ENCODE peak calls at places on chromosomes 12 and 14, in eight cellular contexts. H is OCI-LY7, Q is lower lobe of right lung, Y is stomach, A is ascending aorta, B is GM12865, L is BE2C, F is WERI-Rb-1. R is an unnamed sample.

GRCh38 chr14:32713856-32714255 is 224.8 kb upstream of the NPAS3 start:
- DNase-seq in H (no peak), Q (no peak), Y (no peak), A (no peak), B (no peak), L (no peak), F (no peak), R (no peak)

GRCh38 chr14:68965261-68965761 is 13.8 kb downstream of the ACTN1 start:
- DNase-seq in H (no peak), Q (no peak), Y (no peak), A (no peak), B (no peak), L (no peak), F (no peak), R (no peak)

GRCh38 chr14:102373110-102373509 is 10.4 kb downstream of the TECPR2 start:
- DNase-seq in H (no peak), Q (no peak), Y (no peak), A (no peak), B (peak; percentile 50), L (no peak), F (no peak), R (no peak)

GRCh38 chr12:64218597-64218996 is 3.5 kb downstream of the KICS2 start:
- DNase-seq in H (no peak), Q (no peak), Y (no peak), A (no peak), B (no peak), L (no peak), F (no peak), R (no peak)

GRCh38 chr12:124283326-124283725 is 11.6 kb upstream of the RFLNA start:
- DNase-seq in H (no peak), Q (no peak), Y (no peak), A (no peak), B (no peak), L (no peak), F (no peak), R (no peak)

GRCh38 chr12:25959069-25959961 is 833 bp downstream of the RASSF8 start:
- DNase-seq in H (no peak), Q (peak; percentile 64), Y (peak; percentile 27), A (no peak), B (peak; percentile 9), L (peak; percentile 36), F (peak; percentile 53), R (peak; percentile 92)

GRCh38 chr14:100898935-100899840 is 4.3 kb downstream of the RTL1 start:
- DNase-seq in H (no peak), Q (peak; percentile 21), Y (no peak), A (no peak), B (no peak), L (peak; percentile 69), F (no peak), R (peak; percentile 34)

GRCh38 chr12:104886418-104887401 is 71.4 kb downstream of the SLC41A2 start:
- DNase-seq in H (no peak), Q (no peak), Y (no peak), A (no peak), B (no peak), L (no peak), F (no peak), R (peak; percentile 84)

GRCh38 chr12:131115766-131116165 is 162.1 kb downstream of the ADGRD1 start:
- DNase-seq in H (no peak), Q (no peak), Y (no peak), A (no peak), B (no peak), L (no peak), F (no peak), R (no peak)

GRCh38 chr14:21098892-21099595 is 589 bp upstream of the ZNF219 start:
- DNase-seq in H (no peak), Q (no peak), Y (no peak), A (no peak), B (no peak), L (no peak), F (no peak), R (no peak)

GRCh38 chr12:66049538-66050282 is 80.8 kb downstream of the LLPH start:
- DNase-seq in H (no peak), Q (no peak), Y (no peak), A (no peak), B (no peak), L (no peak), F (no peak), R (no peak)

GRCh38 chr14:94864421-94865195 is 94.7 kb upstream of the GSC start:
- DNase-seq in H (no peak), Q (no peak), Y (no peak), A (no peak), B (no peak), L (no peak), F (peak; percentile 15), R (no peak)

GRCh38 chr12:79298511-79298910 is 392.3 kb downstream of the PAWR start:
- DNase-seq in H (no peak), Q (no peak), Y (no peak), A (no peak), B (no peak), L (no peak), F (no peak), R (peak; percentile 38)

GRCh38 chr14:71139058-71139946 is 232.0 kb downstream of the PCNX1 start:
- DNase-seq in H (peak; percentile 77), Q (peak; percentile 65), Y (peak; percentile 54), A (no peak), B (peak; percentile 71), L (peak; percentile 60), F (peak; percentile 53), R (peak; percentile 66)

GRCh38 chr12:59005195-59005961 is 85.1 kb upstream of the LRIG3 start:
- DNase-seq in H (no peak), Q (no peak), Y (no peak), A (no peak), B (no peak), L (no peak), F (no peak), R (peak; percentile 41)

GRCh38 chr14:45664668-45665356 is 411.8 kb upstream of the MIS18BP1 start:
- DNase-seq in H (peak; percentile 3), Q (no peak), Y (no peak), A (no peak), B (no peak), L (peak; percentile 19), F (peak; percentile 7), R (no peak)
- TF ChIP-seq CTCF in H (peak; percentile 61), Q (no peak), Y (no peak), A (no peak), B (no peak), L (peak; percentile 38), F (peak; percentile 20), R (peak; percentile 5)

GRCh38 chr12:109462868-109463692 is 14.0 kb downstream of the KCTD10 start:
- DNase-seq in H (no peak), Q (peak; percentile 78), Y (peak; percentile 64), A (peak; percentile 60), B (no peak), L (peak; percentile 25), F (no peak), R (peak; percentile 98)

GRCh38 chr12:109461049-109461845 is 15.9 kb downstream of the KCTD10 start:
- DNase-seq in H (peak; percentile 50), Q (peak; percentile 71), Y (no peak), A (no peak), B (peak; percentile 21), L (no peak), F (no peak), R (peak; percentile 64)

GRCh38 chr12:109464642-109465351 is 12.3 kb downstream of the KCTD10 start:
- DNase-seq in H (no peak), Q (no peak), Y (no peak), A (no peak), B (no peak), L (no peak), F (no peak), R (no peak)

GRCh38 chr12:109461846-109462766 is 15.0 kb downstream of the KCTD10 start:
- DNase-seq in H (no peak), Q (peak; percentile 89), Y (peak; percentile 52), A (no peak), B (no peak), L (peak; percentile 64), F (no peak), R (peak; percentile 98)

GRCh38 chr12:109463776-109464175 is 13.3 kb downstream of the KCTD10 start:
- DNase-seq in H (no peak), Q (no peak), Y (no peak), A (no peak), B (no peak), L (no peak), F (no peak), R (no peak)
- H3K4me3 ChIP-seq in H (no peak overlapping the region), Q (peak overlapping the region; percentile 22), Y (no peak overlapping the region), A (peak overlapping the region; percentile 50), B (no peak overlapping the region), L (no peak overlapping the region), F (no peak overlapping the region), R (no peak overlapping the region)

GRCh38 chr12:11787437-11787836 is 138.0 kb downstream of the ETV6 start:
- DNase-seq in H (no peak), Q (no peak), Y (no peak), A (no peak), B (no peak), L (no peak), F (no peak), R (no peak)

GRCh38 chr12:11785722-11786121 is 136.2 kb downstream of the ETV6 start:
- DNase-seq in H (no peak), Q (no peak), Y (no peak), A (no peak), B (no peak), L (no peak), F (no peak), R (peak; percentile 28)

GRCh38 chr12:11787921-11788849 is 138.7 kb downstream of the ETV6 start:
- DNase-seq in H (peak; percentile 66), Q (no peak), Y (no peak), A (no peak), B (no peak), L (no peak), F (peak; percentile 10), R (no peak)

GRCh38 chr12:11782914-11783420 is 133.5 kb downstream of the ETV6 start:
- DNase-seq in H (no peak), Q (no peak), Y (no peak), A (no peak), B (no peak), L (no peak), F (no peak), R (no peak)

GRCh38 chr12:11786638-11787365 is 137.3 kb downstream of the ETV6 start:
- DNase-seq in H (no peak), Q (no peak), Y (no peak), A (no peak), B (no peak), L (no peak), F (no peak), R (no peak)
- TF ChIP-seq CTCF in H (no peak), Q (no peak), Y (no peak), A (no peak), B (no peak), L (no peak), F (no peak), R (no peak)

DNA sequence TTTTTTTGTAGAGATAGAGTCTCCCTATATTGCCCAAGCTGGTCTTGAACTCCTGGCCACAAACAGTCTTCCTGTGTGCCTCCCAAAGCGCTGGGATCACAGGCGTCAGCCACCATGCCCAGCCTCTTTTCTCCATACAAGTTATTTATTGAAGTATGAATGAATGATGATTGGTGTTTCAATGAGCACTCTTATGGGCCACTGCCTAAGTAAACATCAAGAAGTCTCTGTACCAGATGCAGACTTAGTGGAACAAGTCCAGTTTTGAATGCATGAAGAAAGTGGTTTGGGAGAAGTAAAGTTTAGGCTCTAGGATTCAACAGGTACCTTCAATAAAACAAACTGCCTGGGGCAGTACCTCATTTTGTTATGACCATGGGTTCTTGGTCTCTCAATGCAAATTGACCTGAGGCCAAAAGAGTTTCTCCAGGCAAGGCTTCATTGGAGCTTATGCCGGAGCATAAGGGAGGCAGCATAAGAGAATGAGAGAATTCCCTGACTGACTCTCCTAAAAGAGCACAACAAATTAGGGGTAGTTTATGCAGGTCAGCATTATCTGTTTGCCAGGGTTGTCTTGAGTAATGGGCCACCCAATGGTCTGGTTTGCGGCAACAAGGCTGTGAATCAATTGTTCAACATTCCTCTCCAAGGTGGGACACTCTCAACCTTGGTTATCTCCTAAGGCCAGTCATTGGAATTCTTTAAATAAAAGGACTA is 1.1 kb upstream of the GMFB start:
- DNase-seq in H (no peak), Q (no peak), Y (no peak), A (no peak), B (no peak), L (no peak), F (no peak), R (no peak)
- H3K4me3 ChIP-seq in H (peak overlapping the region; percentile 87), Q (peak overlapping the region; percentile 74), Y (peak overlapping the region; percentile 67), A (peak overlapping the region; percentile 84), B (peak overlapping the region; percentile 71), L (peak overlapping the region; percentile 76), F (no peak overlapping the region), R (no peak overlapping the region)

R was measured in choroid plexus epithelial cell.